ENCODE peak calls at places on chromosomes 13 and 19, in five cellular contexts. T is Peyer's patch, V is Calu3, Q is HL-60, Z is NB4. I is an unnamed sample.

GRCh38 chr13:45046445-45046844 is 57.1 kb downstream of the GPALPP1 start:
- DNase-seq in Q (no peak), V (no peak), Z (no peak), T (no peak), I (no peak)

GRCh38 chr13:76620036-76620435 is 266.2 kb downstream of the KCTD12 start:
- DNase-seq in T (no peak), V (no peak), Q (no peak), Z (no peak), I (no peak)

GRCh38 chr13:32515246-32515645 is 23.3 kb downstream of the N4BP2L2 start:
- DNase-seq in Z (no peak), T (no peak), Q (no peak), V (no peak), I (no peak)

GRCh38 chr19:5189318-5189607 is 151.3 kb downstream of the PTPRS start:
- DNase-seq in T (no peak), Q (no peak), Z (no peak), V (no peak), I (no peak)

GRCh38 chr19:13053761-13054604 is 48.7 kb downstream of the LYL1 start:
- DNase-seq in T (peak; percentile 76), Q (no peak), Z (no peak), V (peak; percentile 92), I (peak; percentile 93)

GRCh38 chr19:6044056-6044805 is 66.1 kb downstream of the RFX2 start:
- DNase-seq in Z (no peak), T (peak; percentile 18), V (no peak), Q (no peak), I (no peak)

GRCh38 chr19:18014197-18014596 is 6.2 kb downstream of the ARRDC2 start:
- DNase-seq in Z (no peak), V (no peak), T (peak; percentile 74), Q (no peak), I (no peak)

GRCh38 chr19:22545751-22546150 is 88.4 kb upstream of the ZNF492 start:
- DNase-seq in Q (peak; percentile 52), Z (peak; percentile 81), V (no peak), T (no peak), I (peak; percentile 37)

GRCh38 chr19:46299004-46299509 is 2.2 kb downstream of the HIF3A start:
- DNase-seq in T (peak; percentile 94), Q (peak; percentile 70), Z (no peak), V (peak; percentile 99), I (peak; percentile 74)

GRCh38 chr13:35354305-35354704 is 122.2 kb downstream of the MAB21L1 start:
- DNase-seq in Z (no peak), Q (no peak), V (no peak), T (no peak), I (no peak)

GRCh38 chr13:102597029-102598015 is 536 bp downstream of the TPP2 start:
- DNase-seq in T (peak; percentile 59), Z (peak; percentile 59), V (no peak), Q (peak; percentile 44), I (no peak)

GRCh38 chr13:29926077-29926476 is 75.7 kb upstream of the UBL3 start:
- DNase-seq in Q (no peak), V (no peak), T (no peak), Z (peak; percentile 27), I (no peak)

GRCh38 chr13:57946361-57946760 is 314.8 kb downstream of the PCDH17 start:
- DNase-seq in Z (no peak), V (no peak), Q (no peak), T (no peak), I (no peak)

GRCh38 chr19:17926044-17926443 is 6.8 kb upstream of the CCDC124 start:
- DNase-seq in T (no peak), V (no peak), Z (no peak), Q (no peak), I (no peak)

GRCh38 chr13:92135509-92135908 is 737.1 kb downstream of the GPC5 start:
- DNase-seq in Q (no peak), T (no peak), Z (no peak), V (no peak), I (no peak)

GRCh38 chr13:41008349-41008980 is 10.7 kb downstream of the ELF1 start:
- DNase-seq in Z (peak; percentile 85), Q (no peak), V (no peak), T (no peak), I (no peak)

GRCh38 chr19:41302624-41303351 is 7.2 kb upstream of the CCDC97 start:
- DNase-seq in V (no peak), T (peak; percentile 91), Z (no peak), Q (peak; percentile 45), I (no peak)

GRCh38 chr19:13466697-13467096 is 39.6 kb downstream of the CACNA1A start:
- DNase-seq in Z (no peak), T (no peak), Q (no peak), V (no peak), I (no peak)

GRCh38 chr13:36998624-36999041 is 507 bp downstream of the ALG5 start:
- DNase-seq in Q (peak; percentile 9), V (peak; percentile 3), Z (peak; percentile 37), T (peak; percentile 47), I (no peak)

GRCh38 chr19:48780684-48781391 is 25.5 kb downstream of the FGF21 start:
- DNase-seq in Z (peak; percentile 59), T (peak; percentile 84), Q (no peak), V (peak; percentile 70), I (peak; percentile 45)

GRCh38 chr19:10102787-10103236 is 334 bp upstream of the ANGPTL6 start:
- DNase-seq in Q (peak; percentile 83), T (peak; percentile 77), Z (peak; percentile 70), V (no peak), I (no peak)

GRCh38 chr13:40406405-40407138 is 259.9 kb downstream of the FOXO1 start:
- DNase-seq in Q (no peak), Z (no peak), V (no peak), T (no peak), I (no peak)

GRCh38 chr19:41753936-41754529 is 1.3 kb upstream of the CEACAM6 start:
- DNase-seq in Q (peak; percentile 80), V (peak; percentile 76), Z (peak; percentile 43), T (peak; percentile 85), I (peak; percentile 51)

GRCh38 chr19:13764821-13765394 is 586 bp downstream of the MRI1 start:
- DNase-seq in Z (peak; percentile 55), V (no peak), T (peak; percentile 59), Q (peak; percentile 27), I (peak; percentile 19)

GRCh38 chr13:102286326-102286725 is 115.5 kb downstream of the FGF14 start:
- DNase-seq in Z (no peak), Q (no peak), V (no peak), T (no peak), I (no peak)

GRCh38 chr13:26019881-26020535 is 31.8 kb downstream of the SHISA2 start:
- DNase-seq in Z (peak; percentile 58), T (no peak), Q (no peak), V (peak; percentile 48), I (peak; percentile 68)

GRCh38 chr13:49439609-49440008 is 4.3 kb downstream of the CAB39L start:
- DNase-seq in T (no peak), Z (no peak), Q (no peak), V (no peak), I (no peak)

GRCh38 chr13:63279136-63279535 is 1863.5 kb upstream of the PCDH20 start:
- DNase-seq in Q (no peak), Z (no peak), T (no peak), V (no peak), I (no peak)

GRCh38 chr19:369256-369655 is 24.7 kb upstream of the MIER2 start:
- DNase-seq in Q (no peak), V (no peak), T (no peak), Z (no peak), I (no peak)

GRCh38 chr13:45328661-45329105 is 12.3 kb downstream of the TPT1 start:
- DNase-seq in V (no peak), Q (no peak), T (no peak), Z (no peak), I (no peak)

GRCh38 chr13:44401577-44401976 is 28.0 kb downstream of the SERP2 start:
- DNase-seq in Q (no peak), Z (no peak), V (no peak), T (no peak), I (no peak)

GRCh38 chr19:20103091-20103501 is 25.3 kb downstream of the ZNF90 start:
- DNase-seq in Z (no peak), V (no peak), Q (no peak), T (no peak), I (no peak)

GRCh38 chr13:110137677-110138008 is 169.3 kb downstream of the COL4A1 start:
- DNase-seq in Q (no peak), V (peak; percentile 30), T (no peak), Z (no peak), I (no peak)
- TF ChIP-seq CTCF in Q (peak; percentile 12), V (no peak), T (peak; percentile 27), Z (peak; percentile 55), I (peak; percentile 70)

DNA sequence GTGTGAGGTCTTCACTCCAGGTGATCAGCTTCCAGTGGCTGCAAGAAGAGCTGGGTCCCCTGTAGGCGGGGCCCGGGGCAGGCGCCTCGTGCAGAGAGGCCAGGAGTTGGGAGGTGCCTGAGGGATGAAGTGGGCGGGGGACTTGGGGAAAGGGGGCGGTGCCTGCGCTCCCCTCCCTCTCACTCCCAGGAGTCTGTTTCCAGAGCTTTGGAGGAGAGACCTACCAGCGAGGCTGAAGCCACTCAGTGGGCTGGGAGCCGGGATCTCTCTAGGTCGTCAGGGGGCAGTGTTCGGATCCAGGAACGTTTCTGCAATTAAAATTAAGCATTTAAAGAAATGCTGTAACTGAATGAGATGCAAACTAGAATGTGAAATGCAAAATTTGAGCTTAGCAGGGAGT is 11.8 kb downstream of the ZNF160 start:
- DNase-seq in V (no peak), T (no peak), Z (no peak), Q (no peak), I (no peak)
- TF ChIP-seq CTCF in V (no peak), T (no peak), Z (no peak), Q (no peak), I (no peak)

DNA sequence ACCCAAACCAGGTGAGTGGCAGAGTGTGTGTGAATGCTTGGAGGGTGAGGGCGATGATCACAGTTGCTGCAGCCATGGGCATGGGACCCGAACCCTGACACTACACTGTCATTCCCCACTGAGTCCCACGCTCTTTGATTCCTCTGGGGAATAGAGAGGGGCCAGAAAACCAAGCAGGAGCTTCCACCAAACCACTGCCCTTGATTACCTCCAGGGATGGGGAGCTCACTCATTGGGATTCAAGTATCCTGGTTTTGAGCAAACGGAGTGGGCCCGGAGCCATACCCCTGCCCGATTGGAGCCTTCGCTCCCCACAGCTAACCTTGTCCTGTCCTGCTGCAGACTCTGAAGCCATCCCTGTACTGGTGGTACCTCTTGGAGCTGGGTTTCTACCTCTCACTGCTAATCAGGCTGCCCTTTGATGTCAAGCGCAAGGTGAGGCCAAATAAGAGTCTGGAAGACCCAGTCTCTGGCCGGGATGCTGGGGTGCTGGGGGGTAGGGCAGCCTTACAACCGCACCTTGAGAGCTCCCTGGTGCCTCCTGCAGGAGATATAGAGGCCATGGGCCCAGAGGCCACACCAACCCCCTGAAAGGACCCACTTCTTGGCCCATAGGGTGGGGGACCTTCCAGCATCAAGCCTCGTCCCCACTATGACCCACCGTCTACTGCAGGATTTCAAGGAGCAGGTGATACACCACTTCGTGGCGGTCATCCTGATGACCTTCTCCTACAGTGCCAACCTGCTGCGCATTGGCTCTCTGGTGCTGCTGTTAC is 47.3 kb downstream of the CERS4 start:
- DNase-seq in Q (no peak), T (no peak), V (no peak), Z (no peak), I (peak; percentile 31)
- TF ChIP-seq CTCF in Q (no peak), T (no peak), V (no peak), Z (no peak), I (no peak)

DNA sequence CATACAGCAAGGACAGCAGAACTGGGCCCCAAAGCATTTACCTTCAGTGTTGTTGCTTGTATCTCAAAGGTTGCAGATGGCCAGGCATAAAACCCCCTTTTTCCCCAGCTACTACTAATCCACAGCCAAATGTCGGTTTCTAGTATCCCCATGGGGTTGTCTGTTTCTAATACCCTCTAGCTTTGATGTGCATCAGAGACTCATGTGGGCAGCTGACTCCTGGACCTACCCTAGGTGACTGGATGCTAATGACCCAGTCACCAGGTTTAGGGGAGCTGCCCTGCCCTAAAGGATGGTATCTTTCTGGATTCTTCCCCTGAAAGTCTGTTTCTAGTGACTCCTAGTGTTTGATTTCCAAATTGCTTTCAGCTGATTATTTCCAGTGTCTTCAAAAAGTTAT is 23.9 kb downstream of the TJP3 start:
- DNase-seq in V (no peak), Z (no peak), Q (no peak), T (no peak), I (no peak)
- TF ChIP-seq CTCF in V (no peak), Z (no peak), Q (no peak), T (no peak), I (no peak)